ENCODE peak calls at places on chromosomes 2 and 18, in seven cellular contexts. X, B, J, I, V, O and F are unnamed samples.

GRCh38 chr2:148338544-148338943 is 306.0 kb upstream of the EPC2 start:
- DNase-seq in X (no peak), B (no peak), J (no peak), I (no peak), V (no peak), O (no peak), F (no peak)

GRCh38 chr2:160652236-160652635 is 158.6 kb upstream of the RBMS1 start:
- DNase-seq in X (no peak), B (no peak), J (no peak), I (no peak), V (peak), O (peak), F (no peak)

GRCh38 chr2:159711562-159712193 is 628 bp upstream of the MARCHF7 start:
- DNase-seq in X (no peak), B (no peak), J (no peak), I (no peak), V (no peak), O (no peak), F (no peak)

GRCh38 chr2:30096451-30096850 is 50.4 kb upstream of the YPEL5 start:
- DNase-seq in X (no peak), B (no peak), J (peak), I (no peak), V (no peak), O (no peak), F (no peak)

GRCh38 chr18:79965119-79965902 is 868 bp downstream of the HSBP1L1 start:
- DNase-seq in X (peak), B (peak), J (no peak), I (peak), V (no peak), O (no peak), F (no peak)

GRCh38 chr18:62425465-62426190 is 97.2 kb upstream of the ZCCHC2 start:
- DNase-seq in X (peak), B (peak), J (peak), I (peak), V (peak), O (peak), F (no peak)

GRCh38 chr2:184543832-184544231 is 54.5 kb upstream of the ZNF804A start:
- DNase-seq in X (no peak), B (no peak), J (no peak), I (no peak), V (no peak), O (no peak), F (no peak)

GRCh38 chr2:105325389-105325963 is 4.1 kb downstream of the TGFBRAP1 start:
- DNase-seq in X (no peak), B (no peak), J (no peak), I (no peak), V (no peak), O (no peak), F (no peak)

GRCh38 chr2:225120175-225120574 is 77.9 kb upstream of the DOCK10 start:
- DNase-seq in X (no peak), B (no peak), J (no peak), I (peak), V (no peak), O (no peak), F (no peak)

GRCh38 chr18:12007063-12007462 is 25.8 kb downstream of the IMPA2 start:
- DNase-seq in X (no peak), B (no peak), J (no peak), I (no peak), V (no peak), O (no peak), F (no peak)

GRCh38 chr2:133026536-133027177 is 356.7 kb upstream of the LYPD1 start:
- DNase-seq in X (no peak), B (peak), J (no peak), I (no peak), V (peak), O (no peak), F (no peak)

GRCh38 chr2:45315881-45316280 is 295.2 kb downstream of the SRBD1 start:
- DNase-seq in X (no peak), B (no peak), J (no peak), I (no peak), V (no peak), O (no peak), F (no peak)

DNA sequence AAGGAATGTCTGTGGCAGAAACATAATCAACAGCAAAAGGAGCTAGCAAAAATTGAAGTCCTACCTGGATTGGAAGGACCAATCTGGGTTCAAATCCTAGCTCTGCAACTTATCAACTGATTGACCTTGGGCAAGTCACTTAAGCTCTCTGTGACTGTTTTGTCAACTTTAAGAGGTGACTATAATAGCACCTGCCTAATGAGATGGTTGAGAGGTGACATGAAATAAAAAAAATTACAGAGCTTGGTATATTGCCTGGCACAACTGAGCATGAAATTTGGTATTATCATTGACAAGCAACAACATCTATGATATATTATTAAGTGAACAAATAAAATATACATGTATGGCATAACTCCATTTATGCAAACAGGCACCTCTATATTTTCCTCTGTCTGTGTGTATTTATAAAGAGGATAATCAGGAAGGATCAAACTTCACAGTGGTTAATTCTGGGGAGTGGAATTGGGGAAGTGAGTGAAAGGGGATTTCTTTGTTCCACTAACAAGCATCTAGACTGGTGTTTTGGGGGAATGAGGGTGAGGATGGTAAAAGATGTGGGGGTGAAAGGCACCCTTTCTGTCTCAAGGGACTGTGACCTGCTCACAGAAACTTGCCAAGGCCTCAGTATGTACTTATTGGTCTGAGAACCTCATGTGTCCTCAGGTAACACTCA is 132.8 kb upstream of the SERTAD2 start:
- DNase-seq in X (no peak), B (no peak), J (no peak), I (no peak), V (no peak), O (no peak), F (no peak)
- H3K4me3 ChIP-seq in X (no peak), B (no peak), J (no peak), I (no peak), V (no peak), O (no peak), F (no peak)

DNA sequence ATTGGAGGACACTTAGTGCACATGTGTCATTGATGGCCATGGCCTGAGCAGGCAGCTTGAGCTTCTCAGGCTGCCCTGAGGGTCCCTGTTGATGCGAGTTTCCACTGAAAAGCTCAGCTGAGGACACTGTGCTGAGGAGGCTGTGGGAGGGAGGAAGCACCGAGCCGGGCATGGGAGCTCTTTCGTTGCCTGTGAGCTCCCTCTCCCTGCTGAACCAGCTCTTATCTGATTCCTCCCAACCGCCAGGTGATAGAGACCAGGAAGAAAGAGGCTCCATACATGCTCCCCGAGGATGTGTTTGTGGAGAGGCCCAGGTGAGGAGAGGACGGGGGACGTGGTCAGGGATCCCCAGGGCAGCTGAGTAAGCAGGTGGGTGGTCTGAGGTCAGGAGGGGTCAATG is 27.3 kb downstream of the POMC start:
- DNase-seq in X (no peak), B (no peak), J (no peak), I (no peak), V (no peak), O (no peak), F (no peak)
- H3K4me3 ChIP-seq in X (no peak), B (no peak), J (no peak), I (no peak), V (no peak), O (no peak), F (no peak)

GRCh38 chr2:109447811-109448210 is 166.0 kb downstream of the SEPTIN10 start:
- DNase-seq in X (no peak), B (peak), J (peak), I (no peak), V (no peak), O (no peak), F (no peak)

GRCh38 chr2:109447251-109447661 is 166.5 kb downstream of the SEPTIN10 start:
- DNase-seq in X (no peak), B (peak), J (peak), I (no peak), V (no peak), O (no peak), F (no peak)

GRCh38 chr2:109448946-109449788 is 164.6 kb downstream of the SEPTIN10 start:
- DNase-seq in X (no peak), B (peak), J (peak), I (peak), V (no peak), O (no peak), F (peak)

GRCh38 chr2:109444916-109445315 is 168.8 kb downstream of the SEPTIN10 start:
- DNase-seq in X (no peak), B (no peak), J (no peak), I (no peak), V (no peak), O (no peak), F (no peak)

GRCh38 chr2:109446531-109447131 is 167.1 kb downstream of the SEPTIN10 start:
- DNase-seq in X (no peak), B (peak), J (peak), I (no peak), V (no peak), O (no peak), F (no peak)
- H3K4me3 ChIP-seq in X (no peak), B (no peak), J (no peak), I (no peak), V (no peak), O (no peak), F (no peak)

DNA sequence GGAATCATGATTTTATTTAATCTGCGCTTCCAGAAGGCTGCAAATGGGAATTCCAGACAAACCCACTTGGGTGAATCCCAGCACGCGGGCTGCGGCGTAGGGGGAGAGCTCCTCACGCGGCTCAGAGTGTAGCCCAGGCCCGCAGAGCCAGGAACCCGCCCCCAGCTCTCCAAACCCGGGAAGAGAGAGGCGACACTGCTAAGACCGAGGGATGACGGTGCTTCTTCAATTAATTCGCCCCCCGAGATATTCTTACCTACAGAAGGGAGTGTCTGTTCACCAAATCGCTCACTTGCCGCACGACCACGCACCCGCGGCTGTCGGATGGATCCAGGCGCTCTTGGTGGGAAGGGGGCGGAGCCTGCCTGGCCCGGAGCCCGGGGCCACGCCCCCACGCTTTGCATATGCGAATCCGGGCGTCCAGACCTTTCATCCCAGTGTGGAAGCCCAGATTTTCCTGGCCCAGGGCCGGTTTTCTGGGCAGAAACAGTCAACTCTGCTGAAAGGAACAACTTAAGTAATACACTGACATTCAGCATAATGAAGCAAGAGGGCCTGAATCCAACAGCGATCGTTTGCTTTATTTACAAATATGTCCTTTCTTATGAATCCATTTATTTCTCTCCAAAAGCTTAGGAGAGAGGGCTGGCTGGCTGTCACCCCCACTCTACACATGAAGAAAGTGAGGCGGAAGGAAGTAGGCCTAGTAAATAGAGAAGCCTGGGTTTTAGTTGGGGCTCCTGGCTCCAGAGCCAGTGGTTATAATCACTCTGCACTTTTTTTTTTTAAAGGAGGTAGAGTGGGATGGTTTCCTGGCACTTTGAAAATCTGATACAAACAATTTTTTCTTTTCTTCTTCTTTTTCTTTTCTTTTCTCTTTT is at the start of gene SLC19A3:
- DNase-seq in X (peak), B (peak), J (peak), I (peak), V (no peak), O (no peak), F (peak)
- H3K4me3 ChIP-seq in X (no peak), B (peak), J (peak), I (peak), V (no peak), O (no peak), F (peak)

GRCh38 chr18:72161686-72162085 is 382.5 kb downstream of the CBLN2 start:
- DNase-seq in X (no peak), B (no peak), J (no peak), I (no peak), V (no peak), O (no peak), F (no peak)
- H3K4me3 ChIP-seq in X (no peak), B (no peak), J (no peak), I (no peak), V (no peak), O (no peak), F (no peak)

GRCh38 chr2:98382739-98383138 is 36.5 kb downstream of the CNGA3 start:
- DNase-seq in X (no peak), B (no peak), J (no peak), I (no peak), V (no peak), O (no peak), F (no peak)

GRCh38 chr2:98381494-98381893 is 35.2 kb downstream of the CNGA3 start:
- DNase-seq in X (no peak), B (no peak), J (no peak), I (no peak), V (no peak), O (no peak), F (no peak)

GRCh38 chr2:98380203-98380535 is 33.9 kb downstream of the CNGA3 start:
- DNase-seq in X (no peak), B (no peak), J (no peak), I (no peak), V (no peak), O (no peak), F (no peak)

GRCh38 chr2:98383166-98383565 is 36.9 kb downstream of the CNGA3 start:
- DNase-seq in X (no peak), B (no peak), J (no peak), I (no peak), V (no peak), O (no peak), F (no peak)

DNA sequence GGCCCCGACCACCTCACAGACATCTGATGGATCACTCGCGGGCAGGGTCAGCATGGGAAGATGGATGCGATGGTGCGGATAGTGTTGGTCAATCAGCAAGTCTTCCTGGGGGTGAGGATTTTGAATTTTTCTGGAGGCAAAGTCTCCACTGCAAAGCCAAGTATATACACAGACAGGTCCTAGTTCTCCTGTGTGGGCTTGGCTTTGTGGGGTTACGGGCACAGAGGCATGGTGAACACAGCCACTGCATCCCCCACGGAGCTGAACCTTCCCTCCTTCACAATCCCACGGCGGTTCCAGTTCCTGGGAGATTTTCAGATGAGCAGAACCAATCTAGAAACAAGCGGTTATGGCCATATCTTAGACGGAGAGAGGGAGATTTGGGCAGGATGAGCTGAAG is 35.8 kb downstream of the CNGA3 start:
- DNase-seq in X (no peak), B (no peak), J (no peak), I (no peak), V (no peak), O (no peak), F (no peak)
- H3K4me3 ChIP-seq in X (no peak), B (no peak), J (no peak), I (no peak), V (no peak), O (no peak), F (no peak)

GRCh38 chr18:77089796-77090285 is 42.7 kb downstream of the MBP start:
- DNase-seq in X (no peak), B (no peak), J (peak), I (no peak), V (no peak), O (no peak), F (no peak)

GRCh38 chr18:77088977-77089795 is 43.4 kb downstream of the MBP start:
- DNase-seq in X (no peak), B (peak), J (peak), I (no peak), V (no peak), O (no peak), F (no peak)

GRCh38 chr18:77086034-77086433 is 46.5 kb downstream of the MBP start:
- DNase-seq in X (no peak), B (no peak), J (no peak), I (no peak), V (no peak), O (no peak), F (no peak)

GRCh38 chr18:77086656-77087390 is 45.8 kb downstream of the MBP start:
- DNase-seq in X (no peak), B (peak), J (no peak), I (no peak), V (no peak), O (no peak), F (no peak)

DNA sequence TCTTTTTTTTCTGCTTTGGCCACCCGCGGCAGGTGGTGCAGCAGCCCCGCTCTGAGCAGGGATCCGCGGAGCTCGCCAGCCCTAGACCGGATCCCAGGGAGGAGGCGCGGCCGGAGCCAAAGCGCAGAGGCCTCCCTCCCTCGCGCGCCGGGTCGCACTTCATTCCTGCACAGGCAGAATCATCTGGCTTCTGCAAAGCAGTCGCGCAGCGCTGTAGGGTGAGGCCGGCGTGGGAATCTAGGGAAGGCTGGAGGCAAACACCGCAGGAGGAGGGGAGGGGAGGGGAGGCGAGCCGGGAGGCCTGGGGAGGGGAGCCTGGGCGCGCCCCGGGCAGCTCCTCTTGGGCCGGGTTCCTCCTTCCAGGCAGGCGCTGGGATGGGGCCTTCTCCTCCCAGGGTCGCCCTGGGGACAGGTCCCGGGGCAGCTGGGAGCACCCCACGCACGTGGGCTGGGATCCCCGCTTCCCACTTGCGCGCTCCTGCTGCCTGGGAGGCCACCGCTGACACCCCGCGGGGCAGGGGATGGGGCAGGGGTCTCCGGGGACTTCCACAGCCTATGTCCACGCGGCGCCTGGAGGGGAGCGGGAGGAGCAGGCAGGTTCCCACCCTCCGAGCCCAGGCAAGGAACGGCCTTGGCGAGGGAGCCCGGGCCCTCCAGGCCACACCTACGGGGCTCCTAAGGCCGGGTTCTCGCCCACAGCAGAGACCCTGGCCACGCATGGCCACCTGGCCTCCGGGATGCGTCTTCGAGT is 45.0 kb downstream of the MBP start:
- DNase-seq in X (no peak), B (peak), J (peak), I (no peak), V (no peak), O (no peak), F (peak)
- H3K4me3 ChIP-seq in X (no peak), B (peak), J (peak), I (no peak), V (no peak), O (no peak), F (peak)

DNA sequence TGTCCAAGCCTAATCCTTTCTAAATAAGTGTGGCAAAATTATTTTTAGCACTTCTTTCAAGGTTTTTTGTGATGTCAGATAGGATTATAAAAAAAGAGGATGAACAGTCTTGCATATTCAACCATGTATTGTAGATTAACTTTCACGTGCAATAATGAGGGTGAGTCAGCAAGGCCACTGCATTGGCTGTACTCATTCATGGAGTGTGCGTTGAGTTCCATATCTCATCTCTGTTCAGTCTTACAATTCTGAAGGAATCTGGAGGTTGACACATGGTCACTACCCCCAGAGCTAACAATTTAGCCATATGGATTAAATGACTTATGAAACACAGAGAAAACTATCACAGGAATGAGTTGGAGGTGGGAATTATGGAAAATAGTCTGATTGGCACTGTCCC is 810.5 kb downstream of the SLC4A3 start:
- DNase-seq in X (no peak), B (no peak), J (no peak), I (no peak), V (no peak), O (no peak), F (no peak)
- H3K4me3 ChIP-seq in X (no peak), B (no peak), J (no peak), I (no peak), V (no peak), O (no peak), F (no peak)